ENCODE peak calls at places on chromosomes 7 and 10, in nine cellular contexts. One of them, this sample, is unnamed.

GRCh38 chr10:22363305-22363704 is 18.0 kb downstream of the SPAG6 start:
- DNase-seq in transverse colon: no peak
- DNase-seq in CD4-positive, alpha-beta memory T cell: no peak
- DNase-seq in CD4-positive, CD25-positive, alpha-beta regulatory T cell: no peak
- DNase-seq in A549: no peak
- DNase-seq in tibial artery: no peak
- DNase-seq in mesenchymal stem cell: no peak
- DNase-seq in CD4-positive, alpha-beta T cell: no peak
- DNase-seq in substantia nigra: no peak
- DNase-seq in this sample: no peak

GRCh38 chr10:119734396-119735332 is 8.8 kb downstream of the INPP5F start:
- DNase-seq in transverse colon: no peak
- DNase-seq in CD4-positive, alpha-beta memory T cell: no peak
- DNase-seq in CD4-positive, CD25-positive, alpha-beta regulatory T cell: no peak
- DNase-seq in A549: no peak
- DNase-seq in tibial artery: no peak
- DNase-seq in mesenchymal stem cell: peak; percentile 33
- DNase-seq in CD4-positive, alpha-beta T cell: no peak
- DNase-seq in substantia nigra: no peak
- DNase-seq in this sample: no peak

GRCh38 chr7:55254596-55255500 is 110.3 kb upstream of the LANCL2 start:
- DNase-seq in transverse colon: peak; percentile 89
- DNase-seq in CD4-positive, alpha-beta memory T cell: peak; percentile 54
- DNase-seq in CD4-positive, CD25-positive, alpha-beta regulatory T cell: peak; percentile 22
- DNase-seq in A549: peak; percentile 89
- DNase-seq in tibial artery: peak; percentile 91
- DNase-seq in mesenchymal stem cell: peak; percentile 74
- DNase-seq in CD4-positive, alpha-beta T cell: peak; percentile 48
- DNase-seq in substantia nigra: peak; percentile 88
- DNase-seq in this sample: peak; percentile 45

GRCh38 chr7:137626469-137627067 is 220.2 kb downstream of the DGKI start:
- DNase-seq in transverse colon: peak; percentile 28
- DNase-seq in CD4-positive, alpha-beta memory T cell: no peak
- DNase-seq in CD4-positive, CD25-positive, alpha-beta regulatory T cell: no peak
- DNase-seq in A549: peak; percentile 35
- DNase-seq in tibial artery: no peak
- DNase-seq in mesenchymal stem cell: peak; percentile 65
- DNase-seq in CD4-positive, alpha-beta T cell: no peak
- DNase-seq in substantia nigra: peak; percentile 69
- DNase-seq in this sample: peak; percentile 28

GRCh38 chr7:123366991-123367390 is 167.2 kb upstream of the SLC13A1 start:
- DNase-seq in transverse colon: no peak
- DNase-seq in CD4-positive, alpha-beta memory T cell: no peak
- DNase-seq in CD4-positive, CD25-positive, alpha-beta regulatory T cell: no peak
- DNase-seq in A549: no peak
- DNase-seq in tibial artery: no peak
- DNase-seq in mesenchymal stem cell: no peak
- DNase-seq in CD4-positive, alpha-beta T cell: no peak
- DNase-seq in substantia nigra: no peak
- DNase-seq in this sample: no peak

GRCh38 chr10:110324201-110324804 is 19.6 kb upstream of the SMNDC1 start:
- DNase-seq in transverse colon: no peak
- DNase-seq in CD4-positive, alpha-beta memory T cell: no peak
- DNase-seq in CD4-positive, CD25-positive, alpha-beta regulatory T cell: no peak
- DNase-seq in A549: no peak
- DNase-seq in tibial artery: no peak
- DNase-seq in mesenchymal stem cell: no peak
- DNase-seq in CD4-positive, alpha-beta T cell: no peak
- DNase-seq in substantia nigra: no peak
- DNase-seq in this sample: no peak

GRCh38 chr10:13328588-13328987 is 19.5 kb downstream of the SEPHS1 start:
- DNase-seq in transverse colon: no peak
- DNase-seq in CD4-positive, alpha-beta memory T cell: no peak
- DNase-seq in CD4-positive, CD25-positive, alpha-beta regulatory T cell: no peak
- DNase-seq in A549: no peak
- DNase-seq in tibial artery: no peak
- DNase-seq in mesenchymal stem cell: no peak
- DNase-seq in CD4-positive, alpha-beta T cell: no peak
- DNase-seq in substantia nigra: no peak
- DNase-seq in this sample: no peak

GRCh38 chr7:128408709-128409434 is 910 bp downstream of the IMPDH1 start:
- DNase-seq in transverse colon: no peak
- DNase-seq in CD4-positive, alpha-beta memory T cell: no peak
- DNase-seq in CD4-positive, CD25-positive, alpha-beta regulatory T cell: no peak
- DNase-seq in A549: no peak
- DNase-seq in tibial artery: peak; percentile 60
- DNase-seq in mesenchymal stem cell: peak; percentile 40
- DNase-seq in CD4-positive, alpha-beta T cell: no peak
- DNase-seq in substantia nigra: no peak
- DNase-seq in this sample: peak; percentile 50

GRCh38 chr10:12720217-12720981 is 281.1 kb downstream of the CCDC3 start:
- DNase-seq in transverse colon: peak; percentile 92
- DNase-seq in CD4-positive, alpha-beta memory T cell: no peak
- DNase-seq in CD4-positive, CD25-positive, alpha-beta regulatory T cell: no peak
- DNase-seq in A549: peak; percentile 60
- DNase-seq in tibial artery: peak; percentile 97
- DNase-seq in mesenchymal stem cell: peak; percentile 89
- DNase-seq in CD4-positive, alpha-beta T cell: no peak
- DNase-seq in substantia nigra: peak; percentile 23
- DNase-seq in this sample: peak; percentile 89

GRCh38 chr10:120423350-120424197 is 33.5 kb upstream of the PLPP4 start:
- DNase-seq in transverse colon: peak; percentile 38
- DNase-seq in CD4-positive, alpha-beta memory T cell: no peak
- DNase-seq in CD4-positive, CD25-positive, alpha-beta regulatory T cell: no peak
- DNase-seq in A549: peak; percentile 54
- DNase-seq in tibial artery: no peak
- DNase-seq in mesenchymal stem cell: peak; percentile 81
- DNase-seq in CD4-positive, alpha-beta T cell: no peak
- DNase-seq in substantia nigra: peak; percentile 52
- DNase-seq in this sample: peak; percentile 70

GRCh38 chr7:45147858-45148652 is 9.5 kb upstream of the RAMP3 start:
- DNase-seq in transverse colon: no peak
- DNase-seq in CD4-positive, alpha-beta memory T cell: no peak
- DNase-seq in CD4-positive, CD25-positive, alpha-beta regulatory T cell: no peak
- DNase-seq in A549: no peak
- DNase-seq in tibial artery: peak; percentile 62
- DNase-seq in mesenchymal stem cell: no peak
- DNase-seq in CD4-positive, alpha-beta T cell: no peak
- DNase-seq in substantia nigra: no peak
- DNase-seq in this sample: no peak

GRCh38 chr10:112898540-112899395 is 51.3 kb upstream of the TCF7L2 start:
- DNase-seq in transverse colon: peak; percentile 71
- DNase-seq in CD4-positive, alpha-beta memory T cell: no peak
- DNase-seq in CD4-positive, CD25-positive, alpha-beta regulatory T cell: no peak
- DNase-seq in A549: peak; percentile 81
- DNase-seq in tibial artery: no peak
- DNase-seq in mesenchymal stem cell: peak; percentile 62
- DNase-seq in CD4-positive, alpha-beta T cell: no peak
- DNase-seq in substantia nigra: no peak
- DNase-seq in this sample: peak; percentile 41

GRCh38 chr10:29532256-29532878 is 102.4 kb downstream of the SVIL start:
- DNase-seq in transverse colon: no peak
- DNase-seq in CD4-positive, alpha-beta memory T cell: no peak
- DNase-seq in CD4-positive, CD25-positive, alpha-beta regulatory T cell: no peak
- DNase-seq in A549: no peak
- DNase-seq in tibial artery: no peak
- DNase-seq in mesenchymal stem cell: no peak
- DNase-seq in CD4-positive, alpha-beta T cell: no peak
- DNase-seq in substantia nigra: no peak
- DNase-seq in this sample: no peak

GRCh38 chr10:73364964-73365363 is 6.3 kb upstream of the CFAP70 start:
- DNase-seq in transverse colon: no peak
- DNase-seq in CD4-positive, alpha-beta memory T cell: no peak
- DNase-seq in CD4-positive, CD25-positive, alpha-beta regulatory T cell: no peak
- DNase-seq in A549: no peak
- DNase-seq in tibial artery: no peak
- DNase-seq in mesenchymal stem cell: no peak
- DNase-seq in CD4-positive, alpha-beta T cell: no peak
- DNase-seq in substantia nigra: no peak
- DNase-seq in this sample: no peak

GRCh38 chr7:2016021-2016631 is 216.6 kb downstream of the MAD1L1 start:
- DNase-seq in transverse colon: no peak
- DNase-seq in CD4-positive, alpha-beta memory T cell: no peak
- DNase-seq in CD4-positive, CD25-positive, alpha-beta regulatory T cell: no peak
- DNase-seq in A549: no peak
- DNase-seq in tibial artery: peak; percentile 57
- DNase-seq in mesenchymal stem cell: no peak
- DNase-seq in CD4-positive, alpha-beta T cell: no peak
- DNase-seq in substantia nigra: no peak
- DNase-seq in this sample: no peak
- H3K27ac ChIP-seq in transverse colon: no peak overlapping the region
- H3K27ac ChIP-seq in CD4-positive, alpha-beta memory T cell: no peak overlapping the region
- H3K27ac ChIP-seq in CD4-positive, CD25-positive, alpha-beta regulatory T cell: no peak overlapping the region
- H3K27ac ChIP-seq in A549: no peak overlapping the region
- H3K27ac ChIP-seq in tibial artery: no peak overlapping the region
- H3K27ac ChIP-seq in mesenchymal stem cell: no peak overlapping the region
- H3K27ac ChIP-seq in CD4-positive, alpha-beta T cell: no peak overlapping the region
- H3K27ac ChIP-seq in substantia nigra: no peak overlapping the region
- H3K27ac ChIP-seq in this sample: no peak overlapping the region

GRCh38 chr7:129799350-129799955 is 153.3 kb downstream of the UBE2H start:
- DNase-seq in transverse colon: no peak
- DNase-seq in CD4-positive, alpha-beta memory T cell: no peak
- DNase-seq in CD4-positive, CD25-positive, alpha-beta regulatory T cell: no peak
- DNase-seq in A549: no peak
- DNase-seq in tibial artery: no peak
- DNase-seq in mesenchymal stem cell: no peak
- DNase-seq in CD4-positive, alpha-beta T cell: no peak
- DNase-seq in substantia nigra: no peak
- DNase-seq in this sample: no peak
- H3K27ac ChIP-seq in transverse colon: no peak overlapping the region
- H3K27ac ChIP-seq in CD4-positive, alpha-beta memory T cell: no peak overlapping the region
- H3K27ac ChIP-seq in CD4-positive, CD25-positive, alpha-beta regulatory T cell: no peak overlapping the region
- H3K27ac ChIP-seq in A549: no peak overlapping the region
- H3K27ac ChIP-seq in tibial artery: no peak overlapping the region
- H3K27ac ChIP-seq in mesenchymal stem cell: no peak overlapping the region
- H3K27ac ChIP-seq in CD4-positive, alpha-beta T cell: no peak overlapping the region
- H3K27ac ChIP-seq in substantia nigra: no peak overlapping the region
- H3K27ac ChIP-seq in this sample: no peak overlapping the region

DNA sequence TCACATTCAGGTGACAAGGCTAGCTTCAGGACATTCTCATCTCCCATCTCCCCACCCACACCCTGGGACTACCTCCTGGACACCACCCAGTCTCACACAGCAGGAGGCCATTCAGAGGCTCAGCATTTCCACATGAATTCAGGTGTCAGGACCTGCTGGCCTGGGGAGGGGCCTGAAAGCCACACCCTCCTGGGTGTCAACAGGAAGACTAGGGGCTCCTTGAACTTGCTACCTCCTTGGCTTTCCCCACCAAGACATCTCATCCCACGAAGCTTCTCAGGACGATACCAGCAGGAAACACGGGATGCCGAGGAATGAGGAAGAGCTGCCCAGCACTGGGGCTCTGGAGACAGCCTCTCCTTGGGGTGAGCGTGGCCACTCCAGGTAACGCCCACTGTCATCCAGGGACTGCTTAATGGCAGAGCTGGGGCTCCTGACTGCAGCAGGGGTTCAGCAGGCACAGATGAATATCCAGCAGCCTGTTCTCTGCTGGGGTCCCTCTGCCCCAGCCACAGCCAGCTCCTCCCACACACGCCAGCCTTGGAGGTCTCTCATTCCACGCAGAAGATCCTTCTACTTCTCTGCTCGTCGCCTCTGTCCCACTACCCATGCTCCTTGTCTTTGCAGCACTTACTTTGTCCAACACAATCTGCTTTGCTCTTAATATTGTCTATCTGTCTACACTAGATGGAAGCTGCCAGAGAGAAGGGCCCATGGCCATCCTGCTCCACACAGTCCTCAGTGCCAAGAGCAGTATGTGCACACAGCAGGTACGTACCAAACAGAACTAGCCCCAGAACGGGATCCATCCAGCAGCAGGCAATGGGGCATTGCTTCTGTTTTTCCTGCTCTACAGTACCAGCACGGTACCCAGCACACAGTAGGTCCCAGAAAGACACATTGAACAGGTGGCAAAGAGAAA is 88.7 kb downstream of the FAM53B start:
- DNase-seq in transverse colon: no peak
- DNase-seq in CD4-positive, alpha-beta memory T cell: no peak
- DNase-seq in CD4-positive, CD25-positive, alpha-beta regulatory T cell: no peak
- DNase-seq in A549: no peak
- DNase-seq in tibial artery: no peak
- DNase-seq in mesenchymal stem cell: no peak
- DNase-seq in CD4-positive, alpha-beta T cell: no peak
- DNase-seq in substantia nigra: no peak
- DNase-seq in this sample: no peak
- H3K27ac ChIP-seq in transverse colon: no peak overlapping the region
- H3K27ac ChIP-seq in CD4-positive, alpha-beta memory T cell: peak overlapping the region; percentile 43
- H3K27ac ChIP-seq in CD4-positive, CD25-positive, alpha-beta regulatory T cell: peak overlapping the region; percentile 42
- H3K27ac ChIP-seq in A549: no peak overlapping the region
- H3K27ac ChIP-seq in tibial artery: no peak overlapping the region
- H3K27ac ChIP-seq in mesenchymal stem cell: no peak overlapping the region
- H3K27ac ChIP-seq in CD4-positive, alpha-beta T cell: no peak overlapping the region
- H3K27ac ChIP-seq in substantia nigra: peak overlapping the region; percentile 98
- H3K27ac ChIP-seq in this sample: peak overlapping the region; percentile 85

GRCh38 chr10:86871563-86872183 is 85.7 kb downstream of the MMRN2 start:
- DNase-seq in transverse colon: no peak
- DNase-seq in CD4-positive, alpha-beta memory T cell: no peak
- DNase-seq in CD4-positive, CD25-positive, alpha-beta regulatory T cell: no peak
- DNase-seq in A549: no peak
- DNase-seq in tibial artery: no peak
- DNase-seq in mesenchymal stem cell: no peak
- DNase-seq in CD4-positive, alpha-beta T cell: no peak
- DNase-seq in substantia nigra: no peak
- DNase-seq in this sample: no peak

GRCh38 chr10:86870679-86871078 is 86.7 kb downstream of the MMRN2 start:
- DNase-seq in transverse colon: no peak
- DNase-seq in CD4-positive, alpha-beta memory T cell: no peak
- DNase-seq in CD4-positive, CD25-positive, alpha-beta regulatory T cell: no peak
- DNase-seq in A549: no peak
- DNase-seq in tibial artery: no peak
- DNase-seq in mesenchymal stem cell: no peak
- DNase-seq in CD4-positive, alpha-beta T cell: no peak
- DNase-seq in substantia nigra: no peak
- DNase-seq in this sample: no peak

GRCh38 chr10:86867149-86867548 is 90.3 kb downstream of the MMRN2 start:
- DNase-seq in transverse colon: no peak
- DNase-seq in CD4-positive, alpha-beta memory T cell: no peak
- DNase-seq in CD4-positive, CD25-positive, alpha-beta regulatory T cell: no peak
- DNase-seq in A549: no peak
- DNase-seq in tibial artery: no peak
- DNase-seq in mesenchymal stem cell: no peak
- DNase-seq in CD4-positive, alpha-beta T cell: no peak
- DNase-seq in substantia nigra: no peak
- DNase-seq in this sample: no peak

GRCh38 chr10:86872757-86873156 is 84.7 kb downstream of the MMRN2 start:
- DNase-seq in transverse colon: no peak
- DNase-seq in CD4-positive, alpha-beta memory T cell: no peak
- DNase-seq in CD4-positive, CD25-positive, alpha-beta regulatory T cell: no peak
- DNase-seq in A549: no peak
- DNase-seq in tibial artery: no peak
- DNase-seq in mesenchymal stem cell: peak; percentile 75
- DNase-seq in CD4-positive, alpha-beta T cell: no peak
- DNase-seq in substantia nigra: no peak
- DNase-seq in this sample: no peak

DNA sequence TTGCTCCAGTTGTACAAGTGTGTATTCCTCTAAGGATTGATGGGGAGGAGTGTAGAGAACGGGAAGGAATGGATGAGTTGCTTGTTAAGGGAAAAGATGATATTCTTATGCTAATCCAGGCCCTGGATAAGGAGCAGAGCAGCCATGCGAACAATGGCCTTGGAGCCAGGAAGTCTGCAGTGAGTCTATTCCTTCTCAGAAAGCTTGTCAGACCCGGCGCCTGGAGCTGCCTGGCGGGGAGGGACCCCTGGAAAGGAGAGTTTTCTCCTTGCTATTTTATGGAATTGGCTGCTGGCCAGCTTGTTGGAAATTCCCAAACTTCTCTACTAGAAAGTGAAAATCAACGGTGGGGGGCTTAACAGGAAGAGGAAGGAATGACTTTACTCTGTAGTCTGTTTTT is 89.1 kb downstream of the MMRN2 start:
- DNase-seq in transverse colon: no peak
- DNase-seq in CD4-positive, alpha-beta memory T cell: no peak
- DNase-seq in CD4-positive, CD25-positive, alpha-beta regulatory T cell: no peak
- DNase-seq in A549: no peak
- DNase-seq in tibial artery: no peak
- DNase-seq in mesenchymal stem cell: peak; percentile 84
- DNase-seq in CD4-positive, alpha-beta T cell: no peak
- DNase-seq in substantia nigra: peak; percentile 35
- DNase-seq in this sample: no peak
- H3K27ac ChIP-seq in transverse colon: no peak overlapping the region
- H3K27ac ChIP-seq in CD4-positive, alpha-beta memory T cell: no peak overlapping the region
- H3K27ac ChIP-seq in CD4-positive, CD25-positive, alpha-beta regulatory T cell: no peak overlapping the region
- H3K27ac ChIP-seq in A549: no peak overlapping the region
- H3K27ac ChIP-seq in tibial artery: peak overlapping the region; percentile 49
- H3K27ac ChIP-seq in mesenchymal stem cell: peak overlapping the region; percentile 82
- H3K27ac ChIP-seq in CD4-positive, alpha-beta T cell: no peak overlapping the region
- H3K27ac ChIP-seq in substantia nigra: no peak overlapping the region
- H3K27ac ChIP-seq in this sample: no peak overlapping the region